ENCODE peak calls at places on chromosomes 16 and 17, in six cellular contexts. E is suprapubic skin, A is heart left ventricle, M is adrenal gland, B is stomach, Y is left ventricle myocardium inferior. W is an unnamed sample.

GRCh38 chr16:21643787-21644186 is 8.6 kb downstream of the IGSF6 start:
- DNase-seq in E (no peak), A (no peak), M (no peak), B (no peak), Y (no peak), W (no peak)

GRCh38 chr16:66515543-66516171 is 34.3 kb downstream of the TK2 start:
- DNase-seq in E (no peak), A (no peak), M (no peak), B (no peak), Y (no peak), W (no peak)

GRCh38 chr17:17685775-17686291 is 4.6 kb downstream of the RAI1 start:
- DNase-seq in E (no peak), A (peak), M (peak), B (peak), Y (no peak), W (peak)

GRCh38 chr17:42281571-42282096 is 5.4 kb upstream of the STAT5B start:
- DNase-seq in E (peak), A (no peak), M (peak), B (peak), Y (no peak), W (peak)

GRCh38 chr17:80659651-80660050 is 115.0 kb downstream of the RPTOR start:
- DNase-seq in E (no peak), A (no peak), M (no peak), B (no peak), Y (no peak), W (no peak)

GRCh38 chr16:83653785-83654184 is 154.0 kb upstream of the HSBP1 start:
- DNase-seq in E (no peak), A (no peak), M (no peak), B (no peak), Y (no peak), W (no peak)

GRCh38 chr16:610513-611381 is 20.0 kb upstream of the WFIKKN1 start:
- DNase-seq in E (peak), A (peak), M (peak), B (peak), Y (no peak), W (peak)

GRCh38 chr16:11029948-11030347 is 85.6 kb downstream of the CLEC16A start:
- DNase-seq in E (no peak), A (no peak), M (no peak), B (no peak), Y (no peak), W (no peak)

GRCh38 chr17:65530985-65531507 is 30.4 kb downstream of the AXIN2 start:
- DNase-seq in E (no peak), A (no peak), M (peak), B (no peak), Y (no peak), W (no peak)

GRCh38 chr17:71412803-71413202 is 708.0 kb upstream of the SOX9 start:
- DNase-seq in E (no peak), A (no peak), M (no peak), B (no peak), Y (no peak), W (no peak)

GRCh38 chr17:83101805-83102480 is 22.5 kb downstream of the METRNL start:
- DNase-seq in E (no peak), A (peak), M (no peak), B (peak), Y (no peak), W (no peak)

GRCh38 chr17:57085448-57086068 is 512 bp downstream of the AKAP1 start:
- DNase-seq in E (peak), A (peak), M (peak), B (peak), Y (peak), W (peak)

GRCh38 chr17:82613283-82614094 is 34.8 kb downstream of the WDR45B start:
- DNase-seq in E (no peak), A (peak), M (no peak), B (no peak), Y (no peak), W (no peak)

GRCh38 chr17:77366206-77366557 is 225.4 kb downstream of the SEC14L1 start:
- DNase-seq in E (no peak), A (no peak), M (no peak), B (no peak), Y (no peak), W (peak)

GRCh38 chr17:77366558-77367245 is 225.9 kb downstream of the SEC14L1 start:
- DNase-seq in E (no peak), A (peak), M (peak), B (no peak), Y (no peak), W (no peak)

GRCh38 chr17:77364941-77365583 is 224.3 kb downstream of the SEC14L1 start:
- DNase-seq in E (no peak), A (no peak), M (no peak), B (no peak), Y (no peak), W (no peak)

GRCh38 chr17:77364381-77364911 is 223.7 kb downstream of the SEC14L1 start:
- DNase-seq in E (no peak), A (peak), M (no peak), B (no peak), Y (no peak), W (no peak)

GRCh38 chr17:77365584-77366186 is 224.9 kb downstream of the SEC14L1 start:
- DNase-seq in E (no peak), A (peak), M (peak), B (peak), Y (peak), W (peak)
- H3K27ac ChIP-seq in E (peak), A (peak), M (peak), B (peak), Y (peak), W (peak)

DNA sequence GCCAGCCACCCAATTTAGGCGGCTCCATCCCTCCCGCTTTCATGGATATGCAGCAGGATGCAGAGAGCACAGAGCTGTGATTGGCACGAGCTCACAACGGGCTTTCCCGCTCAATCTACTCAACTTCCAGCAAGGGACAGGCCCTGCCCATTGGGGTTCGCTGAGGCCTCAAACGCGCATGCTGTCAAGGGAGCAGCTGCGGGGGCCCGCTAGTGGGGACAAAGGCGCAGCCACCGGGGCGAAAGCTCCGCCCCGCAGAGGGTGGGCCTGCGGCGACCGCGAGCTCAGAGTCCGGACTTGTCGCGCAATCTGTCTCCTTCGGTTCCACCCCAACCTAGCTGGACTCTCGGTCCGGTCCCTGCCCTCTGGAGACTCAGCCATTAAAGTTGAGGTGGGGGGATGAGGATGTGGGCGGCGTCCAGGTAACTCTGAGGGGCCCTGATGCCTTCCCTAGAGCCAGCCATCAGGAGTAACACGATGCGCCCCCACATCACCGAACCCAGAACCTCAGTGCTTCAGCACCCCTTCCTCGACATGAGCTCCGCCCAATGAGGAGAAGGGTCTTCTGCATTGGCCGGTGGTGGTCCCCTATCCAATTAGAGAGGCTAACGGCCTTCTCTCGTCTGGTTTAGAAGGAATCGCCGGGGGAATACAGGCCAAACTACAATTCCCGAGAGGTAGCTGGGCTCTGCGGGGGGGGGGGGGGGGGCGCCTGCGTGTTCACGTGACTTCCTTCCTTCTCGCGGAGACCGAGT is 489 bp upstream of the NFATC3 start:
- DNase-seq in E (peak), A (peak), M (peak), B (peak), Y (peak), W (peak)
- TF ChIP-seq CTCF in E (no peak), A (peak), M (peak), B (no peak), Y (peak), W (no peak)

GRCh38 chr16:87344165-87344930 is 27.2 kb upstream of the C16orf95 start:
- DNase-seq in E (no peak), A (no peak), M (no peak), B (no peak), Y (no peak), W (no peak)
- H3K27ac ChIP-seq in E (peak), A (peak), M (no peak), B (peak), Y (peak), W (peak)

DNA sequence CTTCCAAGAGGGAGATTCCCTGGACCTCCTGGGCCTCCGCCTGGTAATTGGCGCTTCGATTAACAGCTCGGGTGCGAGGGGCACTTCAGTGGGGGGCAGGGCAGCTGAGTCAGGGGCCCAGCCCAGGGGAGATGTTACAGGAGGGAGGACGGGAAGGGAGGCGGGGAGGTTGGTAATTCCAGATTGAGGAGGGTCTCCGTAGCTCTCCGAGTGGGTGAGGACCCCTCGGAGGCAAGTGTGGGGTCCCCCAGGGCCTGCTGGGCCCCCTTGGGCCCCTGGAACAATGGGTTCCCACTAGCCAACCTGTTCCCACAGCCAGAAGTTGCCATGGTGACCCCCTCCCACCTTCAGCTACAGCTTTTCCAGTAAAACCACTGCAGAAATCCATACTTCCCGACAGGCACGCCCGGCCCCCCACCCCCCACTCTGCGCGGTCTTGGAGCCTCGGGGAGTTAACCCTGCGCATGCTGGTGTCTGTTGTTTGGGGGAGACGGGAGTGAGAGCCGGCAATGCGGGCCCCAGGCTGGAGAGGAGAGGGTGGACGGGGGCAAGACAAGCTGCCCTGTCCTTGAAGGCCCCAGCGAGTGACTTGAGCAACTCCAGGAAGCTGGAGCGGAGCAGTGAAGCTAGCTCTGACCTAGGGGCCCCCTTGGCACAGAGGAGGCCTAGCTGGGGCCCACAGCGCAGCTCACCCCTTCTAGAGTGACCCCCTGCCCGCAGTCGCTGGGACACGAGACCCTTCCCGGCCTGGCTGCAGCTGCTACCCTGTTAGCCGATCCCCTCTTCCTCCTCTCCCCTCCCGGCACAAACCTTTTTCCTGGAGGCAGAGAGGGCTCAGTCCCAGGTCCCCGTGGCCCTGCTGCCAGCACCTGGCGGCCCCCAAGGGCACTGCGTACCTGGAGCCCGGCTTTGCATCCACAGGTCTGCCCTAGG is 37.8 kb downstream of the TMEM235 start:
- DNase-seq in E (no peak), A (no peak), M (no peak), B (no peak), Y (no peak), W (no peak)
- TF ChIP-seq CTCF in E (no peak), A (no peak), M (no peak), B (no peak), Y (no peak), W (no peak)

DNA sequence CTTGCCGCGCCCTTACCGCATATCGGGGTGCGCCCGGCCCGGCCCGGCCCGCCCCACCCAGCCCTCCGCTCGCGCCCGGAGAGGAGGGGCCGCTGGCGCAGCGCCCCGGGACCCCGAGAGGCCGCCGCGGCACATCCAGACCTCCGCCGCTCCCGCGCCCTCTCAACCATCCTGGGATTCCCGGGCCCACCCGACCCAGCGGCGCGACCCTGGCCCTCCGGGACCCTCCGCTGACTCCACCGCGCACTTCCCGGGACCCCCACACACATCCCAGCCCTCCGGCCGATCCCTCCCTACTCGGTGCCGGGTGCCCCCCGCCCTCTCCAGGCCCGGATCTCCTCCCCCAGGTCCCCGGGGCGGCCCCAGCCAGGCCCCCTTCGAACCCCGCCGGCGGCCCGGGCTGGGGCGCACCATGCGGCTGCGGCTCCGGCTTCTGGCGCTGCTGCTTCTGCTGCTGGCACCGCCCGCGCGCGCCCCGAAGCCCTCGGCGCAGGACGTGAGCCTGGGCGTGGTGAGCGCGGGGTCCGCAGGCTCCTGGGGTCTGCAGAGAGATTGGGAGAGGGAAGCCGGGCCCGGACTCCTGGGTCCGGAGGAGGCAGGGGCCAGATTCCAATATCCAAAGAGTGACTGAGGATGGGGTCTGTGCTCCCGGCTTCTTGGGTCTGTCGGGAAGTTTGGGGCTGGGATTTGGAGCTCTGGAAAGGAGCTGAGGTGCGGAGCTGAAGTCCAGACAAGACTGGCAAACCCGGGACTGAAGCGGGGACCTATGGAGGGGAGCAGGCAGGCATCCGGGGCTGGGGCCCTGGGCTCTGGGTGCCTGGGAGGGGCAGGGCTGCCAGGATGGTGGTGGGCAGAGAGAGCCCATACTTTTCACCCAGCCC is at the start of gene MMP25:
- DNase-seq in E (no peak), A (no peak), M (no peak), B (no peak), Y (no peak), W (no peak)
- H3K27ac ChIP-seq in E (no peak), A (peak), M (no peak), B (peak), Y (no peak), W (no peak)

DNA sequence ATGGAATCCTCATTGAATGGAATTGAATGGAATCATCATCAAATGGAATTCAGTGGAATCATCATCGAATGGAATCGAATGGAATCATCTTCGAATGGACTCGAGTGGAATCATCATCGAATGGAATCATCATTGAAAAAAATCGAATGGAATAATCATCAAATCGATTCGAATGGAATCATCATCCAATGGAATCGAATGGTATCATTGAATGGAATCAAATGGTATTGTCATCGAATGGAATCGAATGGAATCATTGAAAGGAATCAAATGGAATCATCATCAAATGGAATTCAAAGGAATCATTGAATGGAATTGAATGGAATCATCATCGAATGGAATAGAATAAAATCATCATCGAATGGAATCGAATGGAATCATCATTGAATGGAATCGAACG is 619.3 kb downstream of the TP53TG3F start:
- DNase-seq in E (no peak), A (no peak), M (no peak), B (no peak), Y (no peak), W (no peak)
- TF ChIP-seq CTCF in E (no peak), A (no peak), M (no peak), B (no peak), Y (no peak), W (no peak)

DNA sequence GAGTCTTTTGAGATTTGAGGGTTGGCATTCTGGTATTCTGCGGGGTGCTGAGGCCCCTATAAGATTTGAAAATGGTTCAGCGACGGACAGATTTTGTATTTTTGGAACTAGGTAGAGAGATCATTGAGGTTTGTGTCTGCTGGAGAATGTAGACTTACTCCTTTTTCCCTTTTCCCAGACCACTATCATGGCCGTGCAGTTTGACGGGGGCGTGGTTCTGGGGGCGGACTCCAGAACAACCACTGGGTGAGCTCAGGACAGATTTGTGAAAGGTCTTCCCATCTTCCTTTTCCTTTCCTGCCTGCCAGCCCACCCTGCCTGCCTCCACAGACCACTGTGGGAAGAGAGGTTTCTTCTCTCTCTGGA is 569 bp downstream of the PSMB6 start:
- DNase-seq in E (no peak), A (no peak), M (no peak), B (no peak), Y (no peak), W (no peak)
- H3K27ac ChIP-seq in E (peak), A (peak), M (peak), B (peak), Y (peak), W (peak)

DNA sequence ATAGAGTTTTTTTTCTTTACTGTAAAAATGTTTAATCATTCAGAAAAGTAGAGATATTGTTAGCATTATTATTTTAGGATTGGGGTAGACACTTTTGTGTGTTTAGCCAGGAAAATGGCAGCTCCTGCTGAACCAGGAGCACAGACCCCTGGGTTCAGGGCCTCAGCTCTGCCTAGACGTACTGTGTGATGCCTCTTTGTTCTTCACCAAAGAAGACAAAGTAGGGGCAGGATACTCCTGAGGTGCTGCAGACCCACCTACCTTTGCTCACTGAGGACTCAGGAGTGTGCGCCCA is 105.0 kb downstream of the MRM1 start:
- DNase-seq in E (no peak), A (no peak), M (no peak), B (no peak), Y (no peak), W (no peak)
- TF ChIP-seq CTCF in E (no peak), A (no peak), M (no peak), B (no peak), Y (no peak), W (no peak)

DNA sequence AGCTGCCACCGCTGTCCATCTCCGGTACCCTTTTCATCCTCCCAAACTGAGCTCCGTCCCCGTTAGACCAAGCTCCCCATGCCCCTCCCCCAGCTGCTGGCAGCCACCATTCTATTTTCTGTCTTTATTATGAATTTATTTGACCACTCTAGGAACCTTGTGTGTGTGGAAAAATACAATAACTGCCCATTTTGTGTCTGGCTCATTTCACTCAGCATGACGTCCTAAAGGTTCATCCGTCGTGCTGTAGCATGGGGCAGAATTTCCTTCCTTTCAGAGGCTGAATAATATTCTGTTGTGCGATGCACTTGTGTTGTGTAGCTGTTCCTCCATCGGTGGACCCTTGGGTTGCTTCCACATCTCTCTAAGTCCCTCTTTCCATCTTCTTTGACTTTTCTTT is 263.1 kb downstream of the SEC14L1 start:
- DNase-seq in E (no peak), A (no peak), M (no peak), B (no peak), Y (no peak), W (no peak)
- H3K27ac ChIP-seq in E (peak), A (peak), M (peak), B (peak), Y (peak), W (no peak)

GRCh38 chr17:72915631-72916081 is 176.8 kb downstream of the SLC39A11 start:
- DNase-seq in E (no peak), A (no peak), M (no peak), B (no peak), Y (no peak), W (no peak)
- TF ChIP-seq CTCF in E (no peak), A (no peak), M (no peak), B (no peak), Y (no peak), W (no peak)